ENCODE peak calls at places on chromosomes 13 and 19, in nine cellular contexts. X is GM23338; J is CD8-positive, alpha-beta T cell; L is mammary epithelial cell; K is H9; P is heart right ventricle; F is PC-9; V is testis; M is astrocyte. A is an unnamed sample.

GRCh38 chr19:45809643-45810159 is 5.4 kb downstream of the RSPH6A start:
- DNase-seq in X (peak; percentile 77), V (no peak), P (no peak), J (no peak), F (peak; percentile 19), L (peak; percentile 45), M (peak; percentile 73), K (peak; percentile 72), A (no peak)

GRCh38 chr19:1177322-1178114 is 3.5 kb upstream of the SBNO2 start:
- DNase-seq in L (peak; percentile 98), X (no peak), J (no peak), P (no peak), M (peak; percentile 95), K (no peak), F (peak; percentile 82), V (no peak), A (no peak)

GRCh38 chr19:49579947-49580263 is 451 bp downstream of the NOSIP start:
- DNase-seq in F (no peak), P (no peak), M (no peak), X (no peak), V (no peak), J (no peak), K (no peak), L (no peak), A (peak; percentile 18)

GRCh38 chr13:62799931-62800436 is 1384.3 kb upstream of the PCDH20 start:
- DNase-seq in J (no peak), V (no peak), P (no peak), L (no peak), F (no peak), K (no peak), M (no peak), X (no peak), A (no peak)

GRCh38 chr13:23579072-23579885 is 9.1 kb downstream of the TNFRSF19 start:
- DNase-seq in J (peak; percentile 89), M (peak; percentile 66), V (peak; percentile 96), F (peak; percentile 83), K (peak; percentile 92), P (peak; percentile 95), L (peak; percentile 82), X (peak; percentile 92), A (peak; percentile 95)

GRCh38 chr13:74187564-74187963 is 53.4 kb upstream of the KLF12 start:
- DNase-seq in L (peak; percentile 59), V (no peak), K (no peak), F (peak; percentile 8), P (no peak), X (no peak), J (no peak), M (no peak), A (no peak)

GRCh38 chr13:70384156-70384555 is 275.9 kb upstream of the KLHL1 start:
- DNase-seq in M (no peak), J (no peak), P (no peak), K (no peak), V (no peak), X (no peak), F (no peak), L (no peak), A (no peak)

GRCh38 chr13:93824286-93824685 is 597.7 kb downstream of the GPC6 start:
- DNase-seq in X (no peak), K (no peak), J (no peak), P (no peak), V (no peak), M (no peak), L (no peak), F (no peak), A (no peak)

GRCh38 chr19:47661571-47661970 is 51.7 kb upstream of the EHD2 start:
- DNase-seq in L (no peak), K (no peak), P (no peak), X (no peak), F (no peak), M (no peak), J (no peak), V (no peak), A (no peak)

GRCh38 chr19:13718733-13719132 is 45.6 kb upstream of the MRI1 start:
- DNase-seq in J (no peak), X (peak; percentile 55), P (peak; percentile 37), F (peak; percentile 18), K (peak; percentile 33), L (peak; percentile 61), V (peak; percentile 56), M (peak; percentile 49), A (peak; percentile 14)

GRCh38 chr13:45456196-45456972 is 8.4 kb upstream of the COG3 start:
- DNase-seq in P (no peak), F (no peak), V (no peak), M (peak; percentile 41), L (peak; percentile 87), J (no peak), X (no peak), K (no peak), A (no peak)

GRCh38 chr19:2992958-2993357 is 15.6 kb downstream of the TLE6 start:
- DNase-seq in M (no peak), J (no peak), F (no peak), V (no peak), X (no peak), L (no peak), P (no peak), K (no peak), A (no peak)

GRCh38 chr19:18046066-18046718 is 38.2 kb downstream of the ARRDC2 start:
- DNase-seq in K (no peak), F (peak; percentile 82), J (no peak), X (no peak), P (no peak), V (no peak), L (peak; percentile 83), M (peak; percentile 66), A (peak; percentile 74)

GRCh38 chr19:45547965-45548609 is 36.5 kb downstream of the OPA3 start:
- DNase-seq in L (peak; percentile 94), X (no peak), F (peak; percentile 90), J (no peak), V (no peak), K (peak; percentile 44), M (no peak), P (no peak), A (no peak)

GRCh38 chr13:80189889-80190597 is 150.9 kb downstream of the SPRY2 start:
- DNase-seq in L (no peak), V (no peak), F (no peak), K (no peak), M (no peak), P (no peak), J (no peak), X (no peak), A (no peak)

GRCh38 chr13:66933994-66934393 is 296.1 kb downstream of the PCDH9 start:
- DNase-seq in X (no peak), L (peak; percentile 97), V (no peak), J (no peak), K (no peak), M (peak; percentile 93), P (no peak), F (peak; percentile 28), A (no peak)

GRCh38 chr19:36008336-36008978 is at the start of gene SYNE4:
- DNase-seq in F (peak; percentile 87), K (peak; percentile 94), J (no peak), P (no peak), M (no peak), L (no peak), V (no peak), X (peak; percentile 93), A (no peak)

GRCh38 chr19:58097783-58098681 is at the start of gene ZSCAN18:
- DNase-seq in X (peak; percentile 99), J (peak; percentile 90), V (peak; percentile 98), L (peak; percentile 84), M (peak; percentile 88), P (peak; percentile 98), K (peak; percentile 99), F (peak; percentile 99), A (peak; percentile 99)

GRCh38 chr19:40159744-40160143 is 31.5 kb upstream of the MAP3K10 start:
- DNase-seq in L (no peak), M (no peak), X (no peak), V (peak; percentile 37), P (no peak), K (no peak), F (no peak), J (no peak), A (no peak)

GRCh38 chr19:18650468-18651001 is 13.7 kb downstream of the KLHL26 start:
- DNase-seq in K (no peak), V (peak; percentile 64), X (no peak), J (no peak), L (no peak), M (peak; percentile 78), P (peak; percentile 84), F (no peak), A (peak; percentile 43)

GRCh38 chr13:75762967-75763366 is 126.8 kb downstream of the LMO7 start:
- DNase-seq in L (no peak), P (no peak), J (no peak), X (no peak), F (no peak), M (no peak), V (no peak), K (no peak), A (no peak)
- H3K4me1 ChIP-seq in L (peaks cover 12% of the 10 kb centered on the region), P (peaks cover 14% of the 10 kb centered on the region), J (peaks cover 47% of the 10 kb centered on the region), X (no peaks in the 10 kb centered on the region), F (peaks cover 30% of the 10 kb centered on the region), M (no peaks in the 10 kb centered on the region), V (peaks cover 6% of the 10 kb centered on the region), K (no peaks in the 10 kb centered on the region), A (peaks cover 21% of the 10 kb centered on the region)

GRCh38 chr13:106101201-106101600 is 434.3 kb downstream of the EFNB2 start:
- DNase-seq in F (no peak), L (no peak), K (no peak), J (no peak), P (no peak), V (no peak), M (peak; percentile 38), X (no peak), A (no peak)
- H3K4me1 ChIP-seq in F (peaks cover 75% of the 10 kb centered on the region), L (peaks cover 28% of the 10 kb centered on the region), K (peaks cover 13% of the 10 kb centered on the region), J (no peaks in the 10 kb centered on the region), P (no peaks in the 10 kb centered on the region), V (peaks cover 3% of the 10 kb centered on the region), M (peaks cover 47% of the 10 kb centered on the region), X (peaks cover 43% of the 10 kb centered on the region), A (no peaks in the 10 kb centered on the region)

GRCh38 chr13:99692854-99693253 is 191.6 kb downstream of the TM9SF2 start:
- DNase-seq in X (no peak), J (no peak), L (no peak), V (no peak), M (no peak), F (no peak), P (no peak), K (no peak), A (no peak)
- H3K4me1 ChIP-seq in X (peaks cover 67% of the 10 kb centered on the region), J (no peaks in the 10 kb centered on the region), L (no peaks in the 10 kb centered on the region), V (no peaks in the 10 kb centered on the region), M (peaks cover 11% of the 10 kb centered on the region), F (peaks cover 3% of the 10 kb centered on the region), P (no peaks in the 10 kb centered on the region), K (peaks cover 29% of the 10 kb centered on the region), A (no peaks in the 10 kb centered on the region)

GRCh38 chr19:10752913-10753285 is 35.0 kb downstream of the DNM2 start:
- DNase-seq in K (no peak), F (no peak), J (no peak), P (no peak), L (no peak), M (no peak), X (no peak), V (no peak), A (no peak)
- H3K4me1 ChIP-seq in K (no peaks in the 10 kb centered on the region), F (peaks cover 33% of the 10 kb centered on the region), J (peaks cover 70% of the 10 kb centered on the region), P (peaks cover 81% of the 10 kb centered on the region), L (peaks cover 18% of the 10 kb centered on the region), M (peaks cover 22% of the 10 kb centered on the region), X (peaks cover 10% of the 10 kb centered on the region), V (peaks cover 29% of the 10 kb centered on the region), A (peaks cover 68% of the 10 kb centered on the region)

DNA sequence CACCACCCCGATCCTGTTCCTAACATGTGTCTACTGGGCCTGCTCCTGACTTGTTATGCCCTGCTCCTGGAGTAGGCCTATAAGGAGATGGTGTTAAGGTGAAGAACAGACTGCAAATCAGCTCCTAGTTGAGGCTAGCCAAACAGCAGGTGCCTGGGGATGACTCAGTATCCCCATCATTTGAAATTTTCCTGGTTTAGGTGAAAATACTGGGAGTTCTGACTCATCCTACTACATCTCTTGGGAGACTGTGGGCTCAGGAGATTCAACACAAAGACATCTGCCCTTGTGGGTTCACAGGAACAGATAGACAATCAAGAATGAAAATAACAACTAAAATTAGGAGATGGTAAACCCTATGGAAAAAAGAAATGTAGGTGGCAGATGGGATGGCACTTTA is 41.2 kb downstream of the BRD4 start:
- DNase-seq in L (peak; percentile 27), P (no peak), K (no peak), V (no peak), X (no peak), F (no peak), J (no peak), M (peak; percentile 73), A (no peak)
- H3K4me1 ChIP-seq in L (peaks cover 50% of the 10 kb centered on the region), P (peaks cover 99% of the 10 kb centered on the region), K (peaks cover 26% of the 10 kb centered on the region), V (peaks cover 59% of the 10 kb centered on the region), X (peaks cover 91% of the 10 kb centered on the region), F (peaks cover 15% of the 10 kb centered on the region), J (peaks cover 92% of the 10 kb centered on the region), M (peaks cover 26% of the 10 kb centered on the region), A (peaks cover 99% of the 10 kb centered on the region)

A was measured in adrenal gland.